ENCODE peak calls at places on chromosomes 12 and 14, in eight cellular contexts. G is adrenal gland, Z is foreskin keratinocyte, M is GM23338, W is dorsolateral prefrontal cortex, T is WERI-Rb-1, F is mammary epithelial cell, J is gastrocnemius medialis. B is an unnamed sample.

GRCh38 chr12:117684471-117684870 is 284.3 kb downstream of the KSR2 start:
- DNase-seq in J (no peak), M (no peak), T (no peak), W (no peak), F (no peak), Z (no peak), G (no peak), B (no peak)

GRCh38 chr12:122062832-122063690 is 15.5 kb upstream of the MLXIP start:
- DNase-seq in J (no peak), G (peak; percentile 69), Z (peak; percentile 56), W (no peak), M (no peak), F (peak; percentile 76), T (no peak), B (peak; percentile 74)

GRCh38 chr14:74531467-74531866 is 37.9 kb downstream of the ISCA2 start:
- DNase-seq in F (peak; percentile 65), M (peak; percentile 78), G (peak; percentile 59), Z (no peak), T (peak; percentile 65), W (no peak), J (no peak), B (peak; percentile 41)

GRCh38 chr12:128091101-128091795 is 175.7 kb upstream of the TMEM132C start:
- DNase-seq in J (no peak), Z (no peak), T (peak; percentile 54), W (no peak), F (no peak), G (no peak), M (no peak), B (no peak)

GRCh38 chr14:58663494-58664111 is 25.8 kb downstream of the DACT1 start:
- DNase-seq in T (peak; percentile 28), F (peak; percentile 61), G (no peak), M (peak; percentile 38), W (no peak), Z (peak; percentile 91), J (no peak), B (peak; percentile 19)

GRCh38 chr14:32109676-32110075 is 32.6 kb downstream of the ARHGAP5 start:
- DNase-seq in J (no peak), F (no peak), W (no peak), Z (no peak), G (no peak), M (no peak), T (no peak), B (no peak)

GRCh38 chr12:1644523-1645438 is 15.8 kb downstream of the WNT5B start:
- DNase-seq in W (peak; percentile 92), G (peak; percentile 86), F (peak; percentile 46), Z (no peak), T (peak; percentile 63), J (peak; percentile 38), M (no peak), B (peak; percentile 34)

GRCh38 chr12:105462336-105462735 is 131.8 kb downstream of the C12orf75 start:
- DNase-seq in J (no peak), F (no peak), G (no peak), W (no peak), T (no peak), Z (no peak), M (no peak), B (no peak)

GRCh38 chr12:113647048-113647447 is 175.4 kb upstream of the LHX5 start:
- DNase-seq in Z (no peak), F (no peak), T (peak; percentile 77), M (peak; percentile 51), J (no peak), W (no peak), G (no peak), B (no peak)

GRCh38 chr12:67355428-67356385 is 86.5 kb downstream of the CAND1 start:
- DNase-seq in T (peak; percentile 16), Z (no peak), J (peak; percentile 14), M (peak; percentile 83), F (peak; percentile 39), G (peak; percentile 31), W (no peak), B (peak; percentile 19)

GRCh38 chr14:55847766-55848165 is 267.8 kb downstream of the KTN1 start:
- DNase-seq in W (no peak), Z (no peak), J (no peak), M (no peak), T (no peak), G (no peak), F (no peak), B (no peak)

GRCh38 chr12:91180577-91180976 is 2.0 kb downstream of the DCN start:
- DNase-seq in F (no peak), G (no peak), W (no peak), Z (no peak), M (no peak), J (no peak), T (no peak), B (no peak)

GRCh38 chr12:47648056-47648579 is 57.7 kb downstream of the RPAP3 start:
- DNase-seq in Z (no peak), J (no peak), G (no peak), W (no peak), T (no peak), F (no peak), M (no peak), B (no peak)

GRCh38 chr14:71626281-71626835 is 305.9 kb upstream of the RGS6 start:
- DNase-seq in T (no peak), Z (no peak), G (no peak), M (no peak), J (no peak), F (no peak), W (no peak), B (no peak)

GRCh38 chr14:72946491-72946890 is 20.2 kb downstream of the DCAF4 start:
- DNase-seq in W (no peak), T (no peak), M (no peak), F (no peak), G (no peak), J (no peak), Z (no peak), B (no peak)

GRCh38 chr12:124162151-124163110 is 132.5 kb upstream of the RFLNA start:
- DNase-seq in J (no peak), W (no peak), Z (no peak), G (no peak), T (no peak), M (no peak), F (peak; percentile 19), B (peak; percentile 4)

GRCh38 chr14:64705406-64706118 is 1.3 kb downstream of the PLEKHG3 start:
- DNase-seq in T (no peak), W (no peak), F (peak; percentile 63), J (no peak), Z (no peak), G (no peak), M (no peak), B (no peak)

GRCh38 chr14:78202976-78203375 is 32.8 kb downstream of the NRXN3 start:
- DNase-seq in W (no peak), G (no peak), J (no peak), M (no peak), T (no peak), Z (peak; percentile 100), F (peak; percentile 16), B (peak; percentile 60)

GRCh38 chr14:85701763-85702162 is 171.8 kb downstream of the FLRT2 start:
- DNase-seq in T (no peak), M (no peak), Z (peak; percentile 26), W (no peak), G (no peak), J (no peak), F (peak; percentile 28), B (no peak)

GRCh38 chr14:99037777-99038176 is 234.2 kb downstream of the BCL11B start:
- DNase-seq in M (peak; percentile 35), J (no peak), T (no peak), F (no peak), Z (no peak), G (no peak), W (no peak), B (no peak)
- TF ChIP-seq CTCF in M (peak; percentile 18), J (no peak), T (peak; percentile 25), F (no peak), Z (peak; percentile 38), G (no peak), W (no peak), B (no peak)

GRCh38 chr12:41287500-41287899 is 99.4 kb downstream of the PDZRN4 start:
- DNase-seq in J (no peak), W (no peak), F (no peak), T (no peak), Z (no peak), G (no peak), M (no peak), B (no peak)
- H3K27ac ChIP-seq in J (no peak overlapping the region), W (no peak overlapping the region), F (no peak overlapping the region), T (no peak overlapping the region), Z (no peak overlapping the region), G (no peak overlapping the region), M (no peak overlapping the region), B (no peak overlapping the region)

GRCh38 chr12:126343352-126343751 is 1278.1 kb downstream of the AACS start:
- DNase-seq in W (no peak), J (no peak), M (no peak), T (no peak), Z (no peak), G (no peak), F (no peak), B (no peak)

GRCh38 chr12:126342866-126343265 is 1277.6 kb downstream of the AACS start:
- DNase-seq in Z (no peak), J (no peak), T (no peak), F (no peak), M (no peak), G (no peak), W (no peak), B (no peak)

GRCh38 chr12:126346087-126346486 is 1280.9 kb downstream of the AACS start:
- DNase-seq in Z (no peak), J (no peak), F (no peak), W (no peak), G (no peak), M (no peak), T (no peak), B (no peak)

GRCh38 chr12:126349383-126349782 is 1284.1 kb downstream of the AACS start:
- DNase-seq in T (no peak), G (no peak), W (no peak), Z (no peak), M (no peak), J (no peak), F (no peak), B (no peak)

GRCh38 chr12:126347421-126347820 is 1282.2 kb downstream of the AACS start:
- DNase-seq in W (no peak), J (no peak), T (peak; percentile 9), Z (no peak), M (peak; percentile 42), G (no peak), F (no peak), B (no peak)
- TF ChIP-seq CTCF in W (no peak), J (no peak), T (peak; percentile 49), Z (no peak), M (peak; percentile 68), G (no peak), F (no peak), B (no peak)

DNA sequence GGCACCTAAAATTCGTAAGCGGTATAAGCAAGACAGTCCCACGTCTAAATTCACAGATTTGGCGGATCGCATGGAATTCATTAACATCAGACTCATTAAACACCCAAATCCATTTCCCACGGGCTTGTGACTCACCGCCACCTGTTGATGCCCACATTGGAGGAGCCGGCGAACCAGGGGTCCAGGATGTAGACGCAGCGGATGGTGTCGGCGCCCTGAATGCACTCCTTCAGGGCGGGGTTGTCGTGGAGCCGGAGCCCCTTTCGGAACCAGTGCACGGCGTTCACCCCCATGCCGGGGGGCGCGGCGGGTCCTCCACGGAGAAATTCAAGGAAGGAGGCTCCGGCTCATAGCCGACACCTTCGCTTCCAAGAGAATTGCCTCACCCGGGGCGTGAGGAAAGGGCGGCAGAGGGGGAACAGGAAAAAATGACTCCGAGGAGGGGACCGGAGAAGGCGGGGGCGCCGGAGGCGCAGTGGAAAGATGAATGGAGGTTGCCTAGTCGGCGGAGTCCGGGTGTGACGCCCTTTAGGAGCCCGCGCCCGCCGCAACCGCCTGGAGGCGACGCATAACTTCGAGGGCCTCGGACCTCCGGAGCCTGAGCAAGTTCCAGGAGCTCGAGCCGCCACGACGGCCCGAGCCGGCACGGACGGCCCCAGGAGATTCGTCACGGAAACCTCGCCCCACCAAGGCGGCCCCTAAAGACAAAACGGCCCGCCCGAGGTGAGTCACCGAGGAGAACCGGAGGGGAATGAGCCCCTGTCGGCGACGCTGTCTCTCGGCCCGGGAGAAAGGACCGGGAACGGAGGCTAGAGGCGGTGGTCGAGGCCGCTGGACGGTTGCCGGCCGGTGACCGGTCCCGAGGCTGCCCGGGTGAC is 441 bp downstream of the CRY1 start:
- DNase-seq in T (peak; percentile 31), W (peak; percentile 51), J (peak; percentile 21), Z (no peak), F (no peak), G (peak; percentile 56), M (peak; percentile 64), B (peak; percentile 41)
- H3K27ac ChIP-seq in T (peak overlapping the region; percentile 71), W (peak overlapping the region; percentile 95), J (peak overlapping the region; percentile 100), Z (peak overlapping the region; percentile 66), F (peak overlapping the region; percentile 94), G (peak overlapping the region; percentile 95), M (peak overlapping the region; percentile 15), B (peak overlapping the region; percentile 86)

B was measured in RWPE1.